ENCODE peak calls at places on chromosomes 7 and 10, in seven cellular contexts. E is skeletal muscle cell; O is activated CD4-positive, alpha-beta memory T cell treated with anti-CD3 and anti-CD28 coated beads, Interleukin-2, amount 10 ng/mL, durations not matched to agents 7 days and 5 days; X is mesendoderm; K is lower lobe of right lung; M is amygdala; H is Right ventricle myocardium superior. I is an unnamed sample.

GRCh38 chr10:122362621-122363020 is 11.9 kb upstream of the PLEKHA1 start:
- DNase-seq in E (no peak), O (no peak), X (no peak), K (no peak), M (no peak), H (no peak), I (no peak)

GRCh38 chr7:1953199-1954190 is 279.2 kb downstream of the MAD1L1 start:
- DNase-seq in E (no peak), O (no peak), X (no peak), K (peak), M (no peak), H (no peak), I (no peak)

GRCh38 chr7:157977717-157978470 is 609.7 kb downstream of the PTPRN2 start:
- DNase-seq in E (no peak), O (no peak), X (no peak), K (no peak), M (no peak), H (no peak), I (no peak)

GRCh38 chr10:131770946-131771633 is 129.7 kb upstream of the PPP2R2D start:
- DNase-seq in E (no peak), O (no peak), X (no peak), K (no peak), M (no peak), H (no peak), I (no peak)

GRCh38 chr7:50598455-50599343 is 33.5 kb upstream of the DDC start:
- DNase-seq in E (no peak), O (no peak), X (no peak), K (no peak), M (no peak), H (no peak), I (no peak)

GRCh38 chr10:67110286-67110685 is 184.4 kb downstream of the LRRTM3 start:
- DNase-seq in E (no peak), O (no peak), X (no peak), K (no peak), M (no peak), H (no peak), I (no peak)

GRCh38 chr10:91672021-91672608 is 39.2 kb upstream of the PPP1R3C start:
- DNase-seq in E (peak), O (no peak), X (peak), K (no peak), M (no peak), H (no peak), I (no peak)

GRCh38 chr7:107206706-107207105 is 37.9 kb downstream of the HBP1 start:
- DNase-seq in E (no peak), O (no peak), X (no peak), K (no peak), M (no peak), H (no peak), I (no peak)

GRCh38 chr10:21173433-21173963 is 276.4 kb upstream of the NEBL start:
- DNase-seq in E (no peak), O (no peak), X (peak), K (peak), M (no peak), H (no peak), I (no peak)

GRCh38 chr10:49426490-49427360 is 30.8 kb upstream of the DRGX start:
- DNase-seq in E (no peak), O (no peak), X (no peak), K (no peak), M (no peak), H (no peak), I (no peak)

GRCh38 chr10:14016011-14016536 is 314.6 kb downstream of the FRMD4A start:
- DNase-seq in E (peak), O (no peak), X (no peak), K (peak), M (no peak), H (peak), I (no peak)

GRCh38 chr10:3895045-3895609 is 110.1 kb upstream of the KLF6 start:
- DNase-seq in E (no peak), O (no peak), X (no peak), K (no peak), M (no peak), H (no peak), I (no peak)

GRCh38 chr10:112751651-112752050 is 198.4 kb upstream of the TCF7L2 start:
- DNase-seq in E (no peak), O (no peak), X (no peak), K (no peak), M (no peak), H (no peak), I (no peak)

GRCh38 chr10:127017406-127018297 is 112.4 kb downstream of the DOCK1 start:
- DNase-seq in E (peak), O (no peak), X (no peak), K (no peak), M (no peak), H (no peak), I (peak)

GRCh38 chr7:157411580-157411979 is 74.8 kb downstream of the DNAJB6 start:
- DNase-seq in E (no peak), O (peak), X (peak), K (peak), M (no peak), H (peak), I (no peak)

GRCh38 chr10:103493362-103493871 is at the start of gene NEURL1:
- DNase-seq in E (no peak), O (peak), X (peak), K (no peak), M (no peak), H (no peak), I (peak)

GRCh38 chr10:97843296-97843671 is 6.4 kb upstream of the GOLGA7B start:
- DNase-seq in E (no peak), O (no peak), X (no peak), K (no peak), M (no peak), H (no peak), I (no peak)

GRCh38 chr10:84826704-84827103 is 498.3 kb downstream of the CCSER2 start:
- DNase-seq in E (no peak), O (no peak), X (peak), K (no peak), M (no peak), H (no peak), I (no peak)

GRCh38 chr10:130045801-130046321 is 64.8 kb downstream of the C10orf143 start:
- DNase-seq in E (no peak), O (no peak), X (no peak), K (no peak), M (no peak), H (no peak), I (no peak)

GRCh38 chr10:92267343-92267742 is 23.5 kb downstream of the CPEB3 start:
- DNase-seq in E (no peak), O (no peak), X (no peak), K (no peak), M (no peak), H (no peak), I (no peak)

GRCh38 chr10:97788552-97789442 is 17.0 kb upstream of the SFRP5 start:
- DNase-seq in E (no peak), O (no peak), X (peak), K (peak), M (no peak), H (no peak), I (no peak)

GRCh38 chr7:10731253-10731773 is 242.4 kb upstream of the PHF14 start:
- DNase-seq in E (no peak), O (no peak), X (peak), K (no peak), M (no peak), H (no peak), I (no peak)

GRCh38 chr7:26658698-26659084 is 205.7 kb downstream of the SKAP2 start:
- DNase-seq in E (no peak), O (no peak), X (no peak), K (no peak), M (peak), H (no peak), I (no peak)

GRCh38 chr7:45888185-45888992 is at the start of gene IGFBP1:
- DNase-seq in E (no peak), O (no peak), X (peak), K (no peak), M (no peak), H (no peak), I (no peak)

GRCh38 chr7:26675143-26675887 is 189.1 kb downstream of the SKAP2 start:
- DNase-seq in E (peak), O (no peak), X (no peak), K (no peak), M (no peak), H (no peak), I (no peak)